ENCODE peak calls at places on chromosomes 13 and 19, in seven cellular contexts. H is Daoy; A is lower leg skin; I is activated T-cell treated with anti-CD3 and anti-CD28 coated beads, Interleukin-2, amount 50 U/mL, for 72 hours; G is activated gamma-delta T cell treated with anti-CD3 and anti-CD28 coated beads, Interleukin-2, amount 50 U/mL, for 16 hours; K is DMS153; X is CD4-positive, alpha-beta T cell. N is an unnamed sample.

GRCh38 chr19:39481229-39481545 is 549 bp downstream of the TIMM50 start:
- DNase-seq in K (no peak), H (no peak), I (no peak), A (no peak), X (no peak), G (no peak), N (no peak)

GRCh38 chr19:38736036-38736412 is 8.2 kb downstream of the CAPN12 start:
- DNase-seq in G (peak; percentile 48), I (peak; percentile 76), H (peak; percentile 63), X (peak; percentile 60), K (no peak), A (no peak), N (peak; percentile 78)

GRCh38 chr13:100608906-100609305 is 20.3 kb upstream of the GGACT start:
- DNase-seq in G (no peak), K (no peak), A (no peak), X (no peak), I (peak; percentile 21), H (peak; percentile 12), N (peak; percentile 81)

GRCh38 chr19:41703602-41704293 is 4.7 kb upstream of the CEACAM5 start:
- DNase-seq in K (no peak), I (no peak), H (no peak), A (peak; percentile 77), X (no peak), G (no peak), N (no peak)

GRCh38 chr19:1213391-1214286 is 8.1 kb downstream of the STK11 start:
- DNase-seq in X (peak; percentile 61), I (peak; percentile 65), G (no peak), K (peak; percentile 49), H (peak; percentile 82), A (no peak), N (peak; percentile 55)

GRCh38 chr19:29687244-29687896 is 22.1 kb downstream of the PLEKHF1 start:
- DNase-seq in I (peak; percentile 70), X (no peak), H (peak; percentile 92), G (no peak), K (no peak), A (peak; percentile 93), N (no peak)

GRCh38 chr19:42293539-42293938 is 8.4 kb upstream of the PRR19 start:
- DNase-seq in X (no peak), K (no peak), A (no peak), G (no peak), I (no peak), H (no peak), N (no peak)

GRCh38 chr13:93535256-93535655 is 308.6 kb downstream of the GPC6 start:
- DNase-seq in A (no peak), H (peak; percentile 4), K (no peak), X (no peak), G (no peak), I (no peak), N (no peak)

GRCh38 chr19:39032164-39032918 is at the start of gene FBXO27:
- DNase-seq in H (peak; percentile 27), I (peak; percentile 1), X (no peak), A (peak; percentile 87), G (no peak), K (no peak), N (no peak)

GRCh38 chr19:54478677-54479266 is 5.7 kb upstream of the CDC42EP5 start:
- DNase-seq in H (peak; percentile 63), G (no peak), A (no peak), K (no peak), I (no peak), X (no peak), N (peak; percentile 50)

GRCh38 chr19:29528350-29528945 is 2.7 kb downstream of the VSTM2B start:
- DNase-seq in K (no peak), G (peak; percentile 39), A (no peak), H (peak; percentile 88), X (no peak), I (peak; percentile 85), N (peak; percentile 81)